ENCODE peak calls at places on chromosomes 1 and 21, in five cellular contexts. J, Q, P, F and G are unnamed samples.

GRCh38 chr1:155005076-155005971 is 2.7 kb downstream of the ZBTB7B start:
- DNase-seq in F (peak; percentile 82), P (peak; percentile 80), J (peak; percentile 97), Q (peak; percentile 93), G (peak; percentile 86)

GRCh38 chr1:89590341-89591080 is 42.4 kb upstream of the LRRC8C start:
- DNase-seq in J (no peak), F (no peak), P (no peak), Q (no peak), G (no peak)

GRCh38 chr21:31088196-31088751 is 50.0 kb upstream of the KRTAP19-8 start:
- DNase-seq in Q (no peak), J (no peak), F (no peak), P (no peak), G (no peak)

GRCh38 chr1:234201600-234201999 is 171.7 kb upstream of the COA6 start:
- DNase-seq in F (no peak), Q (no peak), P (no peak), J (no peak), G (no peak)

GRCh38 chr1:225182701-225183100 is 245.1 kb downstream of the LBR start:
- DNase-seq in P (no peak), J (no peak), Q (no peak), F (no peak), G (no peak)

GRCh38 chr1:30744060-30744756 is 13.4 kb downstream of the LAPTM5 start:
- DNase-seq in F (no peak), J (no peak), P (no peak), Q (no peak), G (no peak)

GRCh38 chr1:207959141-207959825 is 48.4 kb upstream of the CD34 start:
- DNase-seq in J (peak; percentile 73), Q (peak; percentile 37), P (peak; percentile 92), F (peak; percentile 91), G (peak; percentile 73)

GRCh38 chr1:160144921-160145320 is 6.5 kb upstream of the ATP1A4 start:
- DNase-seq in F (no peak), J (no peak), Q (no peak), P (no peak), G (no peak)

GRCh38 chr1:110249256-110249655 is 39.1 kb downstream of the KCNC4 start:
- DNase-seq in F (no peak), J (no peak), Q (no peak), P (no peak), G (no peak)

GRCh38 chr1:222728746-222729145 is 8.3 kb upstream of the FAM177B start:
- DNase-seq in J (no peak), Q (no peak), F (no peak), P (no peak), G (no peak)

GRCh38 chr1:105270966-105271365 is 1521.3 kb downstream of the AMY1C start:
- DNase-seq in J (no peak), P (no peak), Q (no peak), F (no peak), G (no peak)

GRCh38 chr1:201461193-201461657 is 7.8 kb downstream of the PHLDA3 start:
- DNase-seq in F (peak; percentile 75), J (peak; percentile 57), P (peak; percentile 68), Q (peak; percentile 91), G (no peak)

GRCh38 chr1:29639741-29640427 is 403.6 kb downstream of the PTPRU start:
- DNase-seq in P (no peak), J (no peak), Q (no peak), F (no peak), G (no peak)

GRCh38 chr1:66239834-66240233 is 294.1 kb upstream of the SGIP1 start:
- DNase-seq in J (no peak), Q (no peak), F (no peak), P (no peak), G (no peak)

GRCh38 chr1:222276062-222276461 is 271.8 kb downstream of the HHIPL2 start:
- DNase-seq in Q (no peak), J (no peak), F (no peak), P (no peak), G (no peak)

GRCh38 chr21:25934771-25935224 is 200.0 kb downstream of the GABPA start:
- DNase-seq in P (peak; percentile 86), F (peak; percentile 81), Q (peak; percentile 84), J (peak; percentile 25), G (peak; percentile 58)

GRCh38 chr1:112703706-112704105 is 3.2 kb downstream of the RHOC start:
- DNase-seq in J (no peak), F (no peak), Q (no peak), P (no peak), G (no peak)

GRCh38 chr1:117612517-117613248 is 6.8 kb downstream of the TENT5C start:
- DNase-seq in F (no peak), P (no peak), J (no peak), Q (no peak), G (no peak)

GRCh38 chr1:111747282-111747734 is 8.1 kb upstream of the INKA2 start:
- DNase-seq in Q (peak; percentile 36), J (peak; percentile 43), P (peak; percentile 66), F (peak; percentile 62), G (no peak)

GRCh38 chr1:54955359-54955758 is 25.1 kb upstream of the TMEM61 start:
- DNase-seq in P (no peak), F (no peak), J (no peak), Q (no peak), G (no peak)

GRCh38 chr1:53585565-53585964 is 126.4 kb downstream of the DMRTB1 start:
- DNase-seq in P (no peak), J (no peak), F (no peak), Q (no peak), G (no peak)

GRCh38 chr1:172320723-172321122 is 99.8 kb upstream of the C1orf105 start:
- DNase-seq in J (no peak), F (no peak), P (peak; percentile 41), Q (no peak), G (no peak)

GRCh38 chr1:193850745-193851144 is 664.3 kb upstream of the B3GALT2 start:
- DNase-seq in P (no peak), J (no peak), F (no peak), Q (no peak), G (no peak)

GRCh38 chr1:17196496-17197180 is 8.3 kb upstream of the PADI1 start:
- DNase-seq in J (no peak), Q (no peak), F (no peak), P (no peak), G (no peak)

GRCh38 chr1:56404561-56405030 is 174.8 kb downstream of the PLPP3 start:
- DNase-seq in F (peak; percentile 82), J (peak; percentile 66), Q (no peak), P (peak; percentile 74), G (no peak)

GRCh38 chr1:219990782-219991510 is 55.4 kb downstream of the EPRS1 start:
- DNase-seq in J (no peak), P (no peak), F (no peak), Q (no peak), G (no peak)

GRCh38 chr1:84613026-84613425 is 38.8 kb upstream of the CTBS start:
- DNase-seq in J (no peak), F (no peak), P (no peak), Q (no peak), G (no peak)
- H3K27ac ChIP-seq in J (no peak overlapping the region), F (no peak overlapping the region), P (no peak overlapping the region), Q (no peak overlapping the region), G (no peak overlapping the region)

GRCh38 chr21:44709426-44710293 is 1.7 kb downstream of the TSPEAR start:
- DNase-seq in Q (no peak), P (no peak), J (peak; percentile 26), F (no peak), G (no peak)
- H3K4me3 ChIP-seq in Q (no peak overlapping the region), P (no peak overlapping the region), J (no peak overlapping the region), F (peak overlapping the region; percentile 7), G (no peak overlapping the region)

DNA sequence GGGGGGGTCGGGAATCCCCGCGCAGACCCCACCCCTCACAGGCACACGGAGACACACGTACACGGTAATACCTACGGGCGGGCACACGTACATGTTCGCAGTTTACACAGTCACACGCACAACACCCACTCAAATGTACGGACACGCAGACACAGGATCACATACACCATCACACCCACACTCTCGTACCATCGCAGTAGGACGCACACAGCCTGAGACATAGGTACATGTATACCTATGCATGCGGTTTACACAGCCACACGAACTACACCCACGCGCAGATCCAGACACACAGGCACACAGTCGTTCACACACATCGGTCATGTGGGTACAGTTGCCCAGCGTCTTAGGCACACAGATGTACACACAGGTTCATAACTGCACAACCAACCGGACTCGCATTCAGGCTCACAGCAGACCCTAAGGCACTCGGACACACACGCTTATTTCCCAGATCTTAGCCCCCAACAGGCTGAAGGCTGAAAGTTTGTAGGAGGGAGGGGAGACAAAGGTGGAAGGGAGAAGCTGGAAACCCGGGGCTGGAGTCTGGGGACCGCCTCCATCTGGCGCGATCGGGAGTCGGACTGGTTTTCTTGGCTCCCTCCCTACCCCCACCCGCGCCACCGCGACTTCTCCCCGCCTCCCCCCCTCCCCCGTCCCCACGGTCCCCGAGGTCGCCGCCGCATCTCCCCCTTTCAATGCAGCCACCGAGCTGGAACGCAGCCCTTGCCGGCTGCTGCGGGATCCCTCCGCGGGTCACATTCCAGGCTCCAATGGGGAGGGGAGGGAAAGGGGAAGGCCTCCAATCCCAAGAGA is 51.9 kb upstream of the SYNC start:
- DNase-seq in P (no peak), F (no peak), J (peak; percentile 83), Q (peak; percentile 79), G (peak; percentile 63)
- H3K27ac ChIP-seq in P (peak overlapping the region; percentile 8), F (peak overlapping the region; percentile 17), J (peak overlapping the region; percentile 93), Q (peak overlapping the region; percentile 98), G (peak overlapping the region; percentile 66)

GRCh38 chr1:212610575-212610967 is 2.0 kb downstream of the ATF3 start:
- DNase-seq in J (no peak), Q (no peak), F (no peak), P (no peak), G (no peak)
- H3K4me3 ChIP-seq in J (no peak overlapping the region), Q (no peak overlapping the region), F (peak overlapping the region; percentile 72), P (peak overlapping the region; percentile 87), G (peak overlapping the region; percentile 71)

GRCh38 chr1:41712081-41712480 is 206.6 kb downstream of the HIVEP3 start:
- DNase-seq in J (no peak), P (no peak), F (no peak), Q (no peak), G (no peak)

GRCh38 chr1:41713557-41714327 is 205.0 kb downstream of the HIVEP3 start:
- DNase-seq in P (no peak), Q (no peak), F (no peak), J (no peak), G (no peak)

GRCh38 chr1:41713141-41713540 is 205.6 kb downstream of the HIVEP3 start:
- DNase-seq in P (no peak), J (no peak), F (no peak), Q (no peak), G (no peak)

GRCh38 chr1:41711581-41711980 is 207.1 kb downstream of the HIVEP3 start:
- DNase-seq in P (no peak), F (no peak), J (no peak), Q (no peak), G (no peak)

DNA sequence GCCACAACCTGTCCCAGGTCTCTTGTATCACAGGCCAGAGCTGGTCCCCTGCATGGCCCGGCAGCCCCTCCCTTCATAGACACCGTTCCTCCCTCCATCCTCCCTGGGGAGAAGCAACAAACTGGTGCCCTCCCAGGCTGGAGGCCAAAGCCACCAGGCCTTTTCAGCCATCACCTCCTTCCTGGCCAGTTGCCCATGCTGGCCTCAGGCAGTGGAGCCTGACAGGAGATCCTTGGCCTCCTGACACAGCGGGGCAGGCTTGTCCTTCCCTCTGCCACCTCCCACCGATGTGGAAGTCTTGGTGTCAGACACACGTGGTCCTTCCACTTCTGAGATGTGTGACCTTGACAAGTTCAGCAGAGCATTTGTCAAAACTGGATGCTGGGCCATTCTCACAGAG is 206.0 kb downstream of the HIVEP3 start:
- DNase-seq in Q (no peak), F (peak; percentile 66), P (no peak), J (peak; percentile 88), G (no peak)
- H3K27ac ChIP-seq in Q (no peak overlapping the region), F (no peak overlapping the region), P (no peak overlapping the region), J (no peak overlapping the region), G (no peak overlapping the region)